ENCODE peak calls at places on chromosomes 11 and 22, in nine cellular contexts. Q is choroid plexus epithelial cell; A is A549; N is HFF-Myc; P is AG04450; G is activated CD8-positive, alpha-beta T cell treated with anti-CD3 and anti-CD28 coated beads for 36 hours; W is CD4-positive, alpha-beta T cell; M is spleen; J is psoas muscle. L is an unnamed sample.

GRCh38 chr11:46369458-46370152 is 11.9 kb upstream of the MDK start:
- DNase-seq in N (no peak), A (peak; percentile 79), G (peak; percentile 75), M (peak; percentile 88), P (peak; percentile 46), J (peak; percentile 74), Q (peak; percentile 88), W (peak; percentile 51), L (peak; percentile 76)

GRCh38 chr22:49426618-49427266 is 400.9 kb downstream of the BRD1 start:
- DNase-seq in Q (no peak), G (no peak), A (no peak), P (no peak), N (no peak), J (no peak), W (no peak), M (no peak), L (no peak)

GRCh38 chr11:111523343-111523742 is 8.8 kb downstream of the HOATZ start:
- DNase-seq in N (no peak), M (no peak), G (peak; percentile 49), P (no peak), W (no peak), J (no peak), Q (no peak), A (no peak), L (no peak)

GRCh38 chr11:2305862-2306823 is 4.3 kb downstream of the TSPAN32 start:
- DNase-seq in M (peak; percentile 86), P (peak; percentile 50), J (peak; percentile 82), Q (peak; percentile 59), N (peak; percentile 86), W (peak; percentile 22), A (no peak), G (peak; percentile 54), L (no peak)

GRCh38 chr11:96228472-96228871 is 114.5 kb downstream of the MAML2 start:
- DNase-seq in A (peak; percentile 68), G (no peak), N (peak; percentile 92), Q (peak; percentile 97), P (peak; percentile 88), J (peak; percentile 64), M (no peak), W (no peak), L (no peak)

GRCh38 chr11:133842053-133842452 is 3.3 kb downstream of the SPATA19 start:
- DNase-seq in W (no peak), P (no peak), M (no peak), G (no peak), Q (no peak), N (no peak), J (no peak), A (no peak), L (no peak)

GRCh38 chr22:39175127-39176066 is 22.9 kb upstream of the CBX7 start:
- DNase-seq in M (peak; percentile 74), N (no peak), J (no peak), G (no peak), A (peak; percentile 44), Q (peak; percentile 23), P (no peak), W (no peak), L (no peak)

GRCh38 chr11:28529540-28530410 is 421.6 kb downstream of the METTL15 start:
- DNase-seq in A (peak; percentile 40), P (peak; percentile 29), N (peak; percentile 55), M (no peak), W (no peak), G (no peak), J (no peak), Q (peak; percentile 91), L (no peak)

GRCh38 chr22:45923812-45924211 is 53.1 kb downstream of the WNT7B start:
- DNase-seq in A (no peak), J (no peak), M (no peak), G (no peak), W (no peak), P (no peak), Q (no peak), N (no peak), L (no peak)

GRCh38 chr11:60077216-60077817 is 11.1 kb upstream of the MS4A2 start:
- DNase-seq in G (no peak), A (no peak), Q (no peak), W (no peak), J (no peak), M (no peak), P (no peak), N (no peak), L (no peak)

GRCh38 chr11:57762235-57762866 is 749 bp downstream of the CTNND1 start:
- DNase-seq in A (no peak), N (no peak), G (no peak), M (no peak), J (no peak), W (no peak), P (no peak), Q (no peak), L (no peak)

GRCh38 chr22:45907378-45907777 is 69.6 kb downstream of the WNT7B start:
- DNase-seq in G (no peak), M (no peak), Q (no peak), W (no peak), A (no peak), J (no peak), N (no peak), P (no peak), L (no peak)

DNA sequence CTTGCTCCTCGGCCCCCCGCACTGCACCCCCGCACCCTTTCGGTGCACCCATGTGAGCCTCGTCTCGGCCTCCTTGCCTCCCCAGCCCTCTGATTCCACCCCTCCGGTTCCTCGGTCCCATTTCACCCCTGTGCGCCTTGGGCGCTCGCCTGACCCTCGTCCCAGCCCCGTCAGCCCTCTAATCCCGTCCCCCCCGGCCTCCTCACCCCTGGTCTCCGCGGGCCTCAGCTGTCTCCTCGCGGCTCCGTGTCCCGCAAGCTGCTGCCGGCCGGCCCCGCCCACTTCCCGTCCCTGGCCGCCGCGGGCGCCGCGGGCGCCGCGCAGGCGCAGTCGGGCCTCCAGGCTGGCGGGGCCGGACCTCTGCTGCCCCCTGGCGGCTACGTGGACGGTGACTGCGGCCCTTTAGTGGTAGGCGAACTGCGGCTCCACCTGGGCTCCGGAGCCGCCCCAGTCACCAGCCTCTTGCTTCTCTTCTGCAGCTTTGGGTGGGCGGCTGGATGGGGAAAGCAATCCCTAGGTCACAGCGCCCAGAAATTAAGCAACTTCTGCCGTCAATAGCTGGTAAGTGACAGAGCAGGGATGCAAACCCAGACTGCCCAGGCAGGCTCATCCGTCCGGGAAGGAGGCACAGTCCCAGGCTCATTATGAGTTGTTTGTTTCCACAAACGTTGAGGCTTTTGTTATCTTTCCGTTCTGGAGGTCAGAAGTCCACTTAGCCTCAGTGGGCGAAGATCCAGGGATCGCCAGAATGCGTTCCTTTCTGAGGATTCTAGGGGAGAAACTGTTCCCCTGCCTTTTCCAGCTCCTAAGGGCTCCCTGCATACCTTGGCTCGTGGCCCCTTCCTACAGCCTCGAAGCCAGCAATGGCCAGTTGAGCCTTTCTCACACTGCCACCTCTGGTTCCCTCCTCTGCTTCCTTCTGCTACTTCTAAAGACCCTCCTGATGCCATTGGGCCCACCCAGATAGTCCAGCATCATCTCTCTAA is at the start of gene PPM1F:
- DNase-seq in W (peak; percentile 90), G (peak; percentile 89), N (no peak), M (peak; percentile 98), J (peak; percentile 93), A (peak; percentile 55), P (peak; percentile 20), Q (peak; percentile 63), L (peak; percentile 93)
- TF ChIP-seq CTCF in W (peak; percentile 57), G (peak; percentile 78), N (peak; percentile 52), M (peak; percentile 90), J (peak; percentile 92), A (peak; percentile 80), P (peak; percentile 64), Q (peak; percentile 68), L (peak; percentile 86)

GRCh38 chr22:43151251-43152000 is at the start of gene TSPO:
- DNase-seq in Q (no peak), W (peak; percentile 63), P (no peak), J (peak; percentile 91), A (peak; percentile 40), M (peak; percentile 95), N (no peak), G (peak; percentile 53), L (peak; percentile 29)
- TF ChIP-seq CTCF in Q (no peak), W (no peak), P (peak; percentile 21), J (no peak), A (no peak), M (no peak), N (no peak), G (no peak), L (no peak)

GRCh38 chr22:20779813-20780148 is 5.9 kb downstream of the SERPIND1 start:
- DNase-seq in P (peak; percentile 7), A (no peak), J (no peak), Q (peak; percentile 85), W (no peak), G (no peak), M (no peak), N (no peak), L (no peak)

GRCh38 chr22:20779014-20779812 is 5.3 kb downstream of the SERPIND1 start:
- DNase-seq in J (no peak), G (no peak), M (no peak), P (no peak), Q (no peak), W (no peak), A (no peak), N (no peak), L (no peak)

GRCh38 chr22:20776624-20777405 is 2.9 kb downstream of the SERPIND1 start:
- DNase-seq in A (no peak), J (no peak), M (no peak), G (no peak), N (no peak), W (no peak), Q (no peak), P (no peak), L (no peak)

GRCh38 chr22:20775342-20775895 is 1.5 kb downstream of the SERPIND1 start:
- DNase-seq in A (no peak), M (no peak), W (no peak), J (no peak), P (no peak), Q (no peak), G (no peak), N (no peak), L (no peak)

DNA sequence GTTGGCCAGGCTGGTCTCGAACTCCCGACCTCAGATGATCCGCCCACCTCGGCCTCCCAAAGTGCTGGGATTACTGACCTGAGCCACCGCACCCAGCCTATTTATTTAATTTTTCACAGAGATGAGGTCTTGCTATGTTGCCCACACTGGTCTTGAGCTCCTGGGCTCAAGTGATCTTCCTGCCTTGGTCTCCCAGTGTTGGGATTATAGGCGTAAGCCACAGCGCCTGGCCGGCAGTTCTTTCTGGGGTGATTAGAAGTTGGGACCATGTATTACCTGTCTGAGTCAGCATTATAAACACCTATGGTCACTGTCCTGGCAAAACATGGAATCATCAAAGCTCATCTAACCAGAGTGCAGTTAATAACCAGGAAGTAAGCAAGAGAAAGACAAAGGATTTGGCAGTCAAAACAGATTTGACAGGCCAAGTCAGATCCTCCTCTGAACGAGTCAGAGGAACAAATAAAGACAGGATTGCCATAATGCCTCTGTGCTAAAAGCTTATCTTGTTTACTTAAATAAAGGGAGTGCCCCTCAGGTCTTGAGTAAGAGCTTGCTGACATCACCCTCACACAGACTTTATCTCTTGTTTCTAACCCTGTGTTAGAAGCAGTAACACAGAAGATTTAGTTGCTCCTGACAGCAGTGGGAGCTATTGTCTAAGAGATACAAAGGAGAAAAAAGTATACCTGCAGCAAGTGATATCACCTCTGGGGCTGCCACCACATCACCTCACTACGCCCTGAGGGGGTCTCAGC is 3.7 kb downstream of the SERPIND1 start:
- DNase-seq in J (no peak), A (peak; percentile 85), W (no peak), M (no peak), G (no peak), N (peak; percentile 1), P (peak; percentile 81), Q (peak; percentile 91), L (no peak)
- TF ChIP-seq CTCF in J (no peak), A (peak; percentile 39), W (no peak), M (no peak), G (no peak), N (no peak), P (peak; percentile 20), Q (peak; percentile 24), L (no peak)

GRCh38 chr11:119999220-119999619 is 138.7 kb downstream of the TRIM29 start:
- DNase-seq in G (no peak), J (no peak), W (no peak), M (no peak), Q (no peak), P (no peak), N (no peak), A (peak; percentile 6), L (no peak)
- TF ChIP-seq CTCF in G (no peak), J (no peak), W (no peak), M (no peak), Q (no peak), P (no peak), N (peak; percentile 11), A (no peak), L (peak; percentile 30)